ENCODE peak calls at places on chromosome 2, in seven cellular contexts. M is OCI-LY7, P is GM23338, N is HCT116, G is SK-N-SH, I is GM23248, R is PC-9. T is an unnamed sample. For H3K79me2 and H3K9me2, the result is how much of the 10 kb centered on the place peaks cover.

GRCh38 chr2:190663839-190664238 is 15.0 kb downstream of the NAB1 start:
- DNase-seq in M (no peak), P (no peak), N (no peak), G (no peak), I (peak), R (no peak), T (no peak)

GRCh38 chr2:40540026-40540425 is 88.1 kb upstream of the SLC8A1 start:
- DNase-seq in M (no peak), P (no peak), N (no peak), G (no peak), I (no peak), R (no peak), T (no peak)

GRCh38 chr2:27653397-27653796 is 10.0 kb downstream of the SUPT7L start:
- DNase-seq in M (no peak), P (no peak), N (no peak), G (no peak), I (peak), R (no peak), T (no peak)

GRCh38 chr2:24304098-24304497 is 56.2 kb downstream of the ITSN2 start:
- DNase-seq in M (no peak), P (peak), N (no peak), G (no peak), I (peak), R (no peak), T (peak)

GRCh38 chr2:160305081-160305750 is 105.1 kb upstream of the ITGB6 start:
- DNase-seq in M (no peak), P (no peak), N (no peak), G (no peak), I (peak), R (no peak), T (no peak)

GRCh38 chr2:196201229-196201998 is 30.0 kb upstream of the STK17B start:
- DNase-seq in M (no peak), P (no peak), N (no peak), G (no peak), I (no peak), R (no peak), T (no peak)

GRCh38 chr2:191514613-191515012 is 163.3 kb upstream of the NABP1 start:
- DNase-seq in M (no peak), P (no peak), N (no peak), G (no peak), I (no peak), R (no peak), T (no peak)

GRCh38 chr2:240868286-240869108 is at the start of gene AGXT:
- DNase-seq in M (no peak), P (no peak), N (no peak), G (no peak), I (peak), R (peak), T (peak)

GRCh38 chr2:129480790-129481189 is 498.7 kb upstream of the RAB6C start:
- DNase-seq in M (no peak), P (no peak), N (no peak), G (no peak), I (no peak), R (no peak), T (no peak)

GRCh38 chr2:136067465-136067864 is 50.5 kb downstream of the CXCR4 start:
- DNase-seq in M (no peak), P (no peak), N (no peak), G (no peak), I (no peak), R (no peak), T (no peak)

GRCh38 chr2:71882949-71883472 is 264.7 kb downstream of the CYP26B1 start:
- DNase-seq in M (no peak), P (no peak), N (peak), G (peak), I (peak), R (peak), T (peak)

GRCh38 chr2:80304522-80304878 is at the start of gene LRRTM1:
- DNase-seq in M (no peak), P (peak), N (no peak), G (peak), I (peak), R (no peak), T (peak)

GRCh38 chr2:237980751-237981150 is 13.9 kb downstream of the UBE2F start:
- DNase-seq in M (no peak), P (no peak), N (no peak), G (no peak), I (no peak), R (peak), T (no peak)

GRCh38 chr2:219509780-219510511 is 4.3 kb upstream of the ASIC4 start:
- DNase-seq in M (peak), P (peak), N (no peak), G (peak), I (peak), R (no peak), T (peak)

GRCh38 chr2:144513388-144514100 is 6.4 kb downstream of the ZEB2 start:
- DNase-seq in M (no peak), P (peak), N (no peak), G (no peak), I (peak), R (no peak), T (peak)
- H3K79me2 ChIP-seq in M (under half), P (under half), N (under half), G (half or more), I (half or more), R (under half), T (half or more)

GRCh38 chr2:128202791-128203190 is 111.8 kb downstream of the UGGT1 start:
- DNase-seq in M (no peak), P (no peak), N (no peak), G (no peak), I (no peak), R (no peak), T (no peak)
- H3K4me3 ChIP-seq in M (no peak), P (no peak), N (no peak), G (no peak), I (no peak), R (no peak), T (no peak)

DNA sequence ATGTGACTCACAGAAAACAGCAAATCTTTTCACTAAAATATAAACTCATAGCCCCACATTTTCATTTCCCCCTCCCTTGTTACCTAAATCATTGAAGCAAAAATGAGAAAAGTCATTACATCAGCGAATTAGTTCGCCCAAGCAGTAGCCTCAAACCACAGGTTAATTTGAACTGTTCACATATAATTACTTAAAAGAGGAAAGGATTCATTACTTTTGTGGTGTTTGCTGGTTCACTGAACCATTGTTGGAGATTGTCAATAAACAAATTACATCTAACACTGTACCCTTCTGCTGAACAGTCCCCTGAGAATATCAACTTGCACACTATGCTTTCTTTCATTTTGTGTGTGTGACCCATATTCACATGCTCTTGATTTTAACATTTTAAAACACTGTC is 238.7 kb downstream of the ERBB4 start:
- DNase-seq in M (no peak), P (no peak), N (no peak), G (no peak), I (no peak), R (no peak), T (no peak)
- H3K9me2 ChIP-seq in M (under half), P (under half), N (under half), G (under half), I (under half), R (under half), T (under half)

GRCh38 chr2:101781326-101781725 is 83.8 kb downstream of the MAP4K4 start:
- DNase-seq in M (peak), P (no peak), N (no peak), G (no peak), I (no peak), R (no peak), T (no peak)
- H3K79me2 ChIP-seq in M (half or more), P (half or more), N (half or more), G (half or more), I (half or more), R (half or more), T (half or more)

DNA sequence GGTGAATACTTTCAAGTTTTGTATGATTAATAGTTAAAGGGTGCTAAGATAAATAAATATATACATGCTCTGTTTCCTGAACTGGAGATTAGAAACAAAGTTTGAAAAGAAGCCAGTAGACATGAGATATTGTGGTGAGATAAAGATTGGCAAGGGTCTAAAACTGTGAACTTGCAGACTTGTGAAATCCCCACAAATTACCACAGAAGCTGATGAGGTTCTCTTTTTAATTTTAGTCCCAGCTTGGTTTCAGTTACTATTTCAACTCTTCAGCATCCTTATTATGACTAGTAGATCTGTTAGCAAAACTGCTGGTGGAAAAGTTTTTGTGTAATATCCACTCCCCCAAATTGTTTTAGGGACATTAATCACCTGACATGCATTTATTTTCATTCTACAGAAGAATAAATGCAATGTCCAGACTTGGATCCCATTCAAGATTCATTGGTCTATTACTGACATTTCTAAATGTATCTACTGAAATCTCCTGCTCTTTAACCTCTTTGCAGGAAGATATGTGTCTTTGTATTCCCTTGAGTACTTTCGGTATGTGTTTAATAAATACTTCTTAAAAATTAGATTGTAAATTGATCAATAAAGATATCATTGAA is 20.8 kb downstream of the RASGRP3 start:
- DNase-seq in M (no peak), P (no peak), N (no peak), G (no peak), I (no peak), R (no peak), T (no peak)
- H3K4me3 ChIP-seq in M (no peak), P (no peak), N (no peak), G (no peak), I (no peak), R (no peak), T (no peak)

GRCh38 chr2:15662026-15662425 is 70.4 kb downstream of the DDX1 start:
- DNase-seq in M (no peak), P (no peak), N (no peak), G (no peak), I (no peak), R (no peak), T (no peak)

GRCh38 chr2:15660491-15661294 is 69.0 kb downstream of the DDX1 start:
- DNase-seq in M (no peak), P (no peak), N (no peak), G (no peak), I (no peak), R (no peak), T (no peak)

GRCh38 chr2:15662579-15662978 is 70.9 kb downstream of the DDX1 start:
- DNase-seq in M (no peak), P (no peak), N (no peak), G (no peak), I (no peak), R (no peak), T (no peak)

GRCh38 chr2:15658911-15659310 is 67.2 kb downstream of the DDX1 start:
- DNase-seq in M (no peak), P (no peak), N (no peak), G (no peak), I (no peak), R (no peak), T (no peak)

DNA sequence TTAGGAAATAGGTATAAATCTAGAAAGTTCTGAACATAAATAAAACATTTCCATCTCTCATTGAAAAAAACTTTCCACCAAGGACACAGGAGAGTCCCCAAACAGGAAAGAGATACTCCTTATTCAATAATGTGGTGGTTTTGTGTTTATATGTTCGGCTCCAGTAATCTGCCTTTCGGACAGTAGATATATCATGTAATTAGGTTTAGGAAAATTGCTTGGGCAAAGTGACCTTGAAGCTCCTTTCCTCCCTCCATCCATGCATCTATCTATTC is 69.6 kb downstream of the DDX1 start:
- DNase-seq in M (no peak), P (no peak), N (no peak), G (no peak), I (no peak), R (no peak), T (no peak)
- H3K9me2 ChIP-seq in M (under half), P (under half), N (under half), G (under half), I (under half), R (under half), T (under half)

GRCh38 chr2:39068757-39069515 is 51.9 kb downstream of the SOS1 start:
- DNase-seq in M (no peak), P (no peak), N (no peak), G (no peak), I (peak), R (no peak), T (no peak)
- H3K79me2 ChIP-seq in M (under half), P (half or more), N (under half), G (under half), I (half or more), R (under half), T (half or more)

GRCh38 chr2:75195076-75195691 is 4.1 kb downstream of the TACR1 start:
- DNase-seq in M (no peak), P (no peak), N (no peak), G (no peak), I (no peak), R (no peak), T (no peak)

GRCh38 chr2:75202359-75202758 is 3.0 kb upstream of the TACR1 start:
- DNase-seq in M (no peak), P (no peak), N (no peak), G (no peak), I (no peak), R (no peak), T (no peak)

GRCh38 chr2:75194184-75194868 is 5.0 kb downstream of the TACR1 start:
- DNase-seq in M (no peak), P (peak), N (no peak), G (no peak), I (no peak), R (no peak), T (no peak)

GRCh38 chr2:75200140-75200985 is 1.0 kb upstream of the TACR1 start:
- DNase-seq in M (no peak), P (peak), N (no peak), G (peak), I (peak), R (peak), T (peak)

DNA sequence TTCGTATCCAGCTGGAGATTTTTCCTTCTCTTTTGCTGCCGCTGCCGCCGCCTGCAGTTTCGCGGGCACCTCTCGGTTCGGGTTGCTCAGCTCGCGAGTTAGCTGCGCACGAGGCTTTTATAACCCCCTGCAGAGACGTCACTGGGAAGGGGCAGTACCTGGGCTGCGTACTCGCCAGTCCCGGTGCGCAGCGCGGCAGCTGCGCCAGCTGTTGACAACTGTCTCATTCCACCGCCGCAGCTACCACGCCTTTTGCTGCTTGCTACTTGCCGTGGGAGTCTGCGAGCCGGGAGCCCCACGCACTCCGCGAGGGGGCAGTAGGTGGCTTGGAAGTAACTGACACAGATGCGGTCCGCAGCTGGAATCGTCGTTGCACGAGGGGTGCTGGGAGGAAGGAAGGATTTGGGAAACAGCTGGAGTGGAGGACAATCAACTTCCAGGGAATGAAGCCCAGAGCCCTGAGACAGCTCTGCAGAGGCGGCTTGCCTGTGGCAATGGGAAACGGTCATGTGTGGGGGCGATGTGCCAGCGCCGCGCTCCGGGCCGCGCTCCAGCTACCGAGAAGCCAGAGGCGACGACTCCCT is at the start of gene TACR1:
- DNase-seq in M (no peak), P (peak), N (no peak), G (peak), I (peak), R (peak), T (peak)
- H3K4me3 ChIP-seq in M (no peak), P (peak), N (no peak), G (peak), I (peak), R (peak), T (peak)

GRCh38 chr2:188130317-188130716 is 161.4 kb upstream of the GULP1 start:
- DNase-seq in M (no peak), P (peak), N (no peak), G (no peak), I (no peak), R (no peak), T (no peak)
- H3K9me2 ChIP-seq in M (under half), P (under half), N (under half), G (under half), I (under half), R (under half), T (under half)

T was measured in hepatocyte.